ENCODE peak calls at places on chromosome 19, in six cellular contexts. S, L, D, G, Y and N are unnamed samples.

GRCh38 chr19:743168-743687 is 7.7 kb upstream of the MISP start:
- DNase-seq in S (no peak), L (no peak), D (peak; percentile 16), G (no peak), Y (no peak), N (no peak)

GRCh38 chr19:13036366-13036976 is 41.2 kb downstream of the NFIX start:
- DNase-seq in S (peak; percentile 30), L (no peak), D (peak; percentile 66), G (peak; percentile 93), Y (peak; percentile 75), N (no peak)

GRCh38 chr19:17300992-17301585 is 2.1 kb downstream of the ABHD8 start:
- DNase-seq in S (no peak), L (no peak), D (no peak), G (no peak), Y (no peak), N (no peak)

GRCh38 chr19:48090281-48090802 is 20.3 kb downstream of the PLA2G4C start:
- DNase-seq in S (no peak), L (no peak), D (no peak), G (peak; percentile 65), Y (no peak), N (no peak)

GRCh38 chr19:36128392-36128736 is 11.5 kb upstream of the CAPNS1 start:
- DNase-seq in S (no peak), L (no peak), D (no peak), G (no peak), Y (no peak), N (no peak)

GRCh38 chr19:40494191-40494838 is 27.5 kb downstream of the SPTBN4 start:
- DNase-seq in S (no peak), L (no peak), D (no peak), G (no peak), Y (no peak), N (no peak)

GRCh38 chr19:17404015-17404414 is 1.4 kb downstream of the BST2 start:
- DNase-seq in S (no peak), L (no peak), D (no peak), G (peak; percentile 37), Y (no peak), N (peak; percentile 70)

GRCh38 chr19:5907216-5907615 is 2.5 kb downstream of the VMAC start:
- DNase-seq in S (no peak), L (peak; percentile 32), D (no peak), G (no peak), Y (no peak), N (no peak)

GRCh38 chr19:10835089-10835753 is 791 bp downstream of the TMED1 start:
- DNase-seq in S (no peak), L (no peak), D (peak; percentile 40), G (no peak), Y (peak; percentile 9), N (no peak)

GRCh38 chr19:19618384-19619051 is at the start of gene PBX4:
- DNase-seq in S (peak; percentile 88), L (peak; percentile 99), D (peak; percentile 93), G (peak; percentile 94), Y (peak; percentile 93), N (peak; percentile 87)

GRCh38 chr19:6987850-6988249 is 33.4 kb downstream of the MBD3L2B start:
- DNase-seq in S (no peak), L (no peak), D (no peak), G (no peak), Y (no peak), N (no peak)

GRCh38 chr19:13181747-13182388 is 31.7 kb downstream of the IER2 start:
- DNase-seq in S (no peak), L (peak; percentile 40), D (peak; percentile 78), G (peak; percentile 50), Y (peak; percentile 28), N (peak; percentile 92)

GRCh38 chr19:2602391-2603181 is 99.9 kb downstream of the GNG7 start:
- DNase-seq in S (no peak), L (no peak), D (peak; percentile 87), G (peak; percentile 90), Y (peak; percentile 88), N (no peak)

GRCh38 chr19:752652-753517 is 2.0 kb downstream of the MISP start:
- DNase-seq in S (no peak), L (no peak), D (peak; percentile 34), G (peak; percentile 89), Y (peak; percentile 92), N (peak; percentile 41)

GRCh38 chr19:10797078-10797477 is 38.9 kb downstream of the TMED1 start:
- DNase-seq in S (no peak), L (peak; percentile 21), D (no peak), G (no peak), Y (no peak), N (no peak)

GRCh38 chr19:19064098-19064722 is 416 bp downstream of the SLC25A42 start:
- DNase-seq in S (no peak), L (no peak), D (peak; percentile 22), G (no peak), Y (no peak), N (no peak)

GRCh38 chr19:5150902-5151741 is 182.2 kb downstream of the KDM4B start:
- DNase-seq in S (no peak), L (no peak), D (peak; percentile 4), G (no peak), Y (no peak), N (peak; percentile 7)

GRCh38 chr19:42473686-42474085 is 30.9 kb upstream of the CXCL17 start:
- DNase-seq in S (no peak), L (no peak), D (no peak), G (no peak), Y (no peak), N (no peak)

GRCh38 chr19:36160821-36161596 is 8.8 kb upstream of the COX7A1 start:
- DNase-seq in S (no peak), L (no peak), D (no peak), G (no peak), Y (peak; percentile 32), N (no peak)

GRCh38 chr19:31943305-31943704 is 402.1 kb upstream of the ZNF507 start:
- DNase-seq in S (no peak), L (no peak), D (no peak), G (no peak), Y (no peak), N (no peak)

GRCh38 chr19:16571283-16571682 is 932 bp downstream of the SLC35E1 start:
- DNase-seq in S (peak; percentile 47), L (no peak), D (peak; percentile 48), G (peak; percentile 56), Y (peak; percentile 31), N (no peak)

GRCh38 chr19:29372461-29372860 is 153.3 kb upstream of the VSTM2B start:
- DNase-seq in S (no peak), L (no peak), D (no peak), G (no peak), Y (no peak), N (no peak)

GRCh38 chr19:40273469-40274360 is 11.4 kb downstream of the AKT2 start:
- DNase-seq in S (peak; percentile 23), L (no peak), D (no peak), G (no peak), Y (no peak), N (no peak)

GRCh38 chr19:7904074-7905020 is 670 bp downstream of the MAP2K7 start:
- DNase-seq in S (no peak), L (no peak), D (no peak), G (no peak), Y (no peak), N (peak; percentile 66)

GRCh38 chr19:50242586-50242985 is 39.2 kb downstream of the MYH14 start:
- DNase-seq in S (no peak), L (no peak), D (no peak), G (no peak), Y (no peak), N (no peak)

GRCh38 chr19:41914906-41915247 is 13.4 kb downstream of the ERFL start:
- DNase-seq in S (no peak), L (peak; percentile 27), D (no peak), G (no peak), Y (no peak), N (no peak)

GRCh38 chr19:10812902-10813404 is 23.1 kb downstream of the TMED1 start:
- DNase-seq in S (peak; percentile 91), L (no peak), D (peak; percentile 37), G (peak; percentile 97), Y (peak; percentile 73), N (peak; percentile 80)

GRCh38 chr19:45901432-45901903 is 945 bp downstream of the MYPOP start:
- DNase-seq in S (peak; percentile 46), L (peak; percentile 21), D (peak; percentile 64), G (peak; percentile 23), Y (peak; percentile 52), N (peak; percentile 63)

GRCh38 chr19:18765224-18765623 is 25.9 kb downstream of the COMP start:
- DNase-seq in S (no peak), L (no peak), D (peak; percentile 64), G (no peak), Y (peak; percentile 49), N (no peak)

GRCh38 chr19:15317392-15318011 is 14.8 kb downstream of the BRD4 start:
- DNase-seq in S (no peak), L (no peak), D (no peak), G (peak; percentile 61), Y (no peak), N (no peak)

GRCh38 chr19:13978721-13979191 is 26.4 kb downstream of the DCAF15 start:
- DNase-seq in S (peak; percentile 45), L (no peak), D (no peak), G (no peak), Y (no peak), N (no peak)

GRCh38 chr19:19111138-19111835 is 27.0 kb downstream of the TMEM161A start:
- DNase-seq in S (no peak), L (no peak), D (no peak), G (no peak), Y (no peak), N (no peak)

GRCh38 chr19:51726049-51726448 is 2.3 kb upstream of the HAS1 start:
- DNase-seq in S (peak; percentile 34), L (no peak), D (no peak), G (peak; percentile 62), Y (peak; percentile 99), N (no peak)